ENCODE peak calls at places on chromosome 21, in ten cellular contexts. D is dorsolateral prefrontal cortex, P is psoas muscle, F is GM06990, G is GM23338, Z is choroid plexus epithelial cell, A is prostate gland, I is skeletal muscle cell, C is foreskin fibroblast, R is AG04450. Y is an unnamed sample.

GRCh38 chr21:28516996-28517592 is 475.6 kb downstream of the LTN1 start:
- DNase-seq in D (peak; percentile 11), P (peak; percentile 69), F (peak; percentile 28), G (peak; percentile 92), Z (peak; percentile 58), A (peak; percentile 44), I (no peak), C (peak; percentile 24), R (no peak), Y (peak; percentile 62)

GRCh38 chr21:29022141-29022540 is 2.3 kb upstream of the USP16 start:
- DNase-seq in D (no peak), P (no peak), F (no peak), G (no peak), Z (no peak), A (no peak), I (no peak), C (no peak), R (no peak), Y (no peak)

GRCh38 chr21:27423906-27424595 is 457.2 kb upstream of the ADAMTS5 start:
- DNase-seq in D (no peak), P (no peak), F (no peak), G (peak; percentile 65), Z (peak; percentile 73), A (no peak), I (peak; percentile 39), C (peak; percentile 50), R (peak; percentile 16), Y (no peak)

GRCh38 chr21:29433366-29434059 is 134.8 kb downstream of the BACH1 start:
- DNase-seq in D (no peak), P (no peak), F (no peak), G (no peak), Z (peak; percentile 49), A (no peak), I (no peak), C (no peak), R (peak; percentile 44), Y (no peak)

GRCh38 chr21:35616090-35616489 is 444.2 kb downstream of the SETD4 start:
- DNase-seq in D (no peak), P (no peak), F (no peak), G (no peak), Z (peak; percentile 79), A (no peak), I (no peak), C (peak; percentile 78), R (no peak), Y (no peak)

GRCh38 chr21:41168391-41169257 is 664 bp downstream of the BACE2 start:
- DNase-seq in D (peak; percentile 41), P (peak; percentile 69), F (peak; percentile 6), G (peak; percentile 65), Z (peak; percentile 51), A (peak; percentile 70), I (no peak), C (peak; percentile 61), R (no peak), Y (peak; percentile 84)

GRCh38 chr21:46307625-46308024 is 16.0 kb downstream of the C21orf58 start:
- DNase-seq in D (no peak), P (no peak), F (no peak), G (no peak), Z (peak; percentile 41), A (no peak), I (no peak), C (peak; percentile 77), R (no peak), Y (no peak)

GRCh38 chr21:28903448-28903847 is 89.2 kb downstream of the LTN1 start:
- DNase-seq in D (no peak), P (no peak), F (no peak), G (no peak), Z (no peak), A (no peak), I (no peak), C (no peak), R (no peak), Y (no peak)

GRCh38 chr21:17796037-17796403 is 23.1 kb downstream of the C21orf91 start:
- DNase-seq in D (no peak), P (no peak), F (no peak), G (no peak), Z (no peak), A (no peak), I (no peak), C (no peak), R (no peak), Y (no peak)

GRCh38 chr21:25384782-25385181 is 222.5 kb downstream of the MRPL39 start:
- DNase-seq in D (no peak), P (no peak), F (no peak), G (no peak), Z (no peak), A (no peak), I (no peak), C (no peak), R (no peak), Y (no peak)

GRCh38 chr21:25385912-25386474 is 221.3 kb downstream of the MRPL39 start:
- DNase-seq in D (no peak), P (no peak), F (peak; percentile 47), G (peak; percentile 90), Z (peak; percentile 86), A (peak; percentile 8), I (peak; percentile 20), C (peak; percentile 71), R (peak; percentile 47), Y (no peak)

GRCh38 chr21:25383545-25383944 is 223.7 kb downstream of the MRPL39 start:
- DNase-seq in D (no peak), P (no peak), F (no peak), G (no peak), Z (no peak), A (no peak), I (no peak), C (no peak), R (no peak), Y (no peak)

GRCh38 chr21:25387665-25388064 is 219.6 kb downstream of the MRPL39 start:
- DNase-seq in D (no peak), P (no peak), F (no peak), G (no peak), Z (no peak), A (no peak), I (no peak), C (no peak), R (no peak), Y (no peak)
- H3K4me3 ChIP-seq in D (no peak overlapping the region), P (no peak overlapping the region), F (no peak overlapping the region), G (no peak overlapping the region), Z (no peak overlapping the region), A (no peak overlapping the region), I (no peak overlapping the region), C (no peak overlapping the region), R (no peak overlapping the region), Y (no peak overlapping the region)

DNA sequence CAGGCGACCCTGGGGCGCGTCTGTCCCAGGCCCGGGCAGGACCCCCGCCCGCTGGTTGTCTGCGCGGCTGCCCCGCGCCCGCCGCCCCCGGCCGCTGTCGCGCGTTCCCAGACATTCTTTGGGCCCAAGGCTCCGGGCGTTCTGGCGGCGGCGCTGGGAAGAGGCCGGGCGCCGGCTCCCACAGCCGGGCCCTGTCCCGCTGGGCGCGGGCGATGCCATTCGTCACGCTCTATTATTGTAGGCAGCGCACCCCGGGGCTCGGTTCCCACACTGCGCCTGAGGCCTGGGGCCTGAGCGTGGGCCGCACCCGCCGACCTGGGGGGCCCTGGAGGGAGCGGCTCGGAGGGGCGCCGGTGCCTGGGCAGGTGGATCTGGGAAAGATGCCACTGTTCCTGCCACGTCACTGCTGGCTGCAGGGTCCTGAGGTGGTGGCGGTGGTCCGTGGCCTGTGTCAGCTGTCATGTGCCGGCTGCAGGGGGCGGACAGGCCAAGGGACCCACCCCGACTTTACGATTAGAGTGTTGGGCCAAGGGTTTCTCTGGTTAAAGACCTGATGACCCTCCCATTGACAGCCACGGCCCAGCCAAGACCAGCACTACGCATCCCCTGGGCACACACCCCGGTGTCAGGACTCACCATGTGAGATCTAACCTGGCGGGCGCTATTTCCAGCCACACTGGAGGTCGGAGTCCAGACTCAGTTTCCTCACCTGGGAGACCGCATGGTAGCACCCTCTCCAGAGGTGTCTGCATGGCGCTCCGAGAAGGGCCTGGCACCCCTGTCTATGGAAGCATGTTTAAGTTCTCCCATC is 55.1 kb upstream of the ADARB1 start:
- DNase-seq in D (no peak), P (peak; percentile 76), F (no peak), G (peak; percentile 66), Z (no peak), A (no peak), I (no peak), C (peak; percentile 45), R (no peak), Y (peak; percentile 80)
- H3K4me3 ChIP-seq in D (peak overlapping the region; percentile 52), P (peak overlapping the region; percentile 60), F (no peak overlapping the region), G (peak overlapping the region; percentile 44), Z (no peak overlapping the region), A (peak overlapping the region; percentile 38), I (no peak overlapping the region), C (no peak overlapping the region), R (no peak overlapping the region), Y (peak overlapping the region; percentile 52)

DNA sequence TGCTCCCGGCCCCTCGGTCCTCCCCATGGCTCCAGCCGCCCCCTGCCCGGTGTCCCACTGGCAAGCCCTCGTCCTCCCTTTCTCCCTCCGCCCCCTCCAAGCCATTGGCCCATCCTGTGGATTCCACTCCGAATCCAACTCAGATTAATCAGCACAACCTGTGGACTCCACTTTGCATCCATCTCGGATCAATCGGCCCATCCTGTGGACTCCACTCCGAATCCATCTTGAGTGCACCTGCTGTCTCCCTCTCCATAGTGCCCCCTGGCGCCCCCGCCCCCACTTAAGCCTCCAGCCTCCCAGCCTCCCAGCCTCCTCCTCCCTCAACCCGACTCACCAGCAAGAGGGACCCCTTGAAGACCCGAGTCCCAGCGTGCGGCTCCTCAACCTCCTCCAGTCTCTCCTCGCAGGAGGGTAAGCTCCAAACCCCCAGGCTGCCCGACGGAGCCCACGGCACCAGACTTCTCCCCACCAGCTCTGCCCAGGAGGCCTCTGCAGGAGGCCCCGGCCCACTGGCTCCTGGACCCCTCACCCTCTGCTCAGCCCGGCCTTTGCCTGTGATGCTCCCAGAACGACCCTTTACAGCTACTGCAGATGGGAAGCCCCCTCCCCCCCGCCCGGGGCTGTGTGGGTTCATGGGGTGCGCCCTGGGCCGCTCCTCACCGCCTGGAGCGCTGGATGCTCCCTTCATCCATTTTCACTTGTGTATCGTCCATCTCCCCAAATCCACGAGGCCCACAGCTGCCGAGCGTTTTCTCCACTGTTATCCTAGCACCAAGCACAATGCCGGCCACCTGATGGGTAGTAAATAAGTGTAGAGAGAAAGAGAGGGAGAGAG is 40.6 kb upstream of the TSPEAR start:
- DNase-seq in D (no peak), P (no peak), F (no peak), G (no peak), Z (no peak), A (no peak), I (no peak), C (no peak), R (no peak), Y (peak; percentile 58)
- H3K4me3 ChIP-seq in D (no peak overlapping the region), P (no peak overlapping the region), F (no peak overlapping the region), G (no peak overlapping the region), Z (no peak overlapping the region), A (no peak overlapping the region), I (no peak overlapping the region), C (no peak overlapping the region), R (no peak overlapping the region), Y (no peak overlapping the region)

DNA sequence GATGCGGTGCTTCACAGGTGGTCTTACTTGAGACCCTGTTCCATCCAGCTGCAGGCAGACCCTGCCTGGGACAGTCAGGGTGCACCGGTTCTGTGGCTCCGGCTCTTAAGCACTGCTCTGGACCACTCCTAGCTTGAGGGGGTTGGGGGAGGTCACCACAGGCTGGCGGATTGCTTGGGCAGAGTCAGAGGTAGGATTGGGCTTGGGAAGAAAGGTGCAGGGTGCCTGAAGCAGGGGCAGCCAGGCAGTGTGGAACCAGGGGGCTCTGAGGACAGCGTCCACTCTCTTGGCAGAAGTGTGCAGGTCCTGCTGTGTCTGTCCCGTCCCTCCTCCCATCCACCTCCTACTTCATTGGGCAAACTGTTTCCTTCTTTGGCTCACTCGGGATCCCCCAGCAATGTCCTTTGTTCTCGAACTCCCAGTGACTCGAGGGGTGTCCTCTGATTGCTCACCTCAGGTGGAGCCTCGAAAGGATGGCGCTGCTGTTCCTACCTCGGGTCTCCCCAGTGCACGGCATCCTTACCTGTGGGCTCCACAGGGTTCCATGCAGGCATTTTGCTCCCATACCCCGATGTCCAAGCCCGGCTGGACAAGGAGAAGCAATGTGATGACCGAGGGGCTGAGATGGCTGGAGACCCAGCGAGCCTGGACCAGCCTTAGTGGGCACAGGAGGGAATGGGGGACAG is 1.8 kb downstream of the PDXK start:
- DNase-seq in D (no peak), P (no peak), F (no peak), G (no peak), Z (no peak), A (no peak), I (no peak), C (no peak), R (no peak), Y (no peak)
- H3K4me3 ChIP-seq in D (peak overlapping the region; percentile 93), P (peak overlapping the region; percentile 85), F (peak overlapping the region; percentile 77), G (peak overlapping the region; percentile 86), Z (peak overlapping the region; percentile 92), A (peak overlapping the region; percentile 95), I (peak overlapping the region; percentile 89), C (peak overlapping the region; percentile 85), R (peak overlapping the region; percentile 92), Y (peak overlapping the region; percentile 86)